ENCODE peak calls at places on chromosome 12, in nine cellular contexts. F is cardiac fibroblast, A is astrocyte of the spinal cord, S is activated gamma-delta T cell treated with Interleukin-2 at 50 U/mL for 16 hours, M is GM13976, T is adrenal gland, P is NCI-H460, C is AG09319, H is uterus. U is an unnamed sample.

GRCh38 chr12:22287776-22288621 is 46.5 kb downstream of the ST8SIA1 start:
- DNase-seq in C (no peak), H (no peak), T (no peak), A (peak), P (no peak), F (peak), S (no peak), M (no peak), U (no peak)

GRCh38 chr12:78778339-78778738 is 86.2 kb upstream of the SYT1 start:
- DNase-seq in F (peak), S (no peak), A (no peak), C (no peak), P (no peak), H (no peak), T (no peak), M (no peak), U (no peak)

GRCh38 chr12:11795910-11796459 is 146.5 kb downstream of the ETV6 start:
- DNase-seq in A (peak), H (no peak), F (peak), T (no peak), C (no peak), S (no peak), M (no peak), P (peak), U (peak)

GRCh38 chr12:9319044-9319841 is 111.0 kb upstream of the PZP start:
- DNase-seq in P (no peak), F (no peak), T (no peak), H (no peak), S (no peak), M (peak), C (no peak), A (no peak), U (no peak)

GRCh38 chr12:47754881-47755280 is 3.8 kb downstream of the RAPGEF3 start:
- DNase-seq in A (no peak), F (no peak), C (no peak), M (no peak), P (no peak), T (no peak), S (no peak), H (no peak), U (no peak)

GRCh38 chr12:76878045-76878898 is 547 bp downstream of the CSRP2 start:
- DNase-seq in H (peak), T (peak), F (peak), C (no peak), M (no peak), S (peak), A (peak), P (no peak), U (no peak)

GRCh38 chr12:49131973-49132461 is 822 bp upstream of the TUBA1B start:
- DNase-seq in H (no peak), S (no peak), A (peak), F (peak), C (no peak), P (peak), T (no peak), M (no peak), U (no peak)

GRCh38 chr12:768434-768833 is 16.1 kb downstream of the WNK1 start:
- DNase-seq in M (no peak), H (no peak), T (no peak), P (no peak), C (no peak), A (no peak), F (no peak), S (no peak), U (no peak)

GRCh38 chr12:114869091-114869834 is 185.3 kb upstream of the TBX3 start:
- DNase-seq in S (no peak), P (no peak), T (no peak), H (no peak), M (no peak), A (peak), F (peak), C (peak), U (no peak)

GRCh38 chr12:115975411-115975810 is 302.1 kb downstream of the MED13L start:
- DNase-seq in H (no peak), C (no peak), M (no peak), T (no peak), P (no peak), F (no peak), S (no peak), A (no peak), U (no peak)

GRCh38 chr12:27549801-27550652 is 26.0 kb downstream of the PPFIBP1 start:
- DNase-seq in M (no peak), F (peak), S (no peak), C (peak), T (peak), A (peak), P (peak), H (peak), U (no peak)

GRCh38 chr12:1927051-1927680 is 8.7 kb upstream of the CACNA2D4 start:
- DNase-seq in H (no peak), T (peak), C (no peak), P (no peak), M (no peak), F (no peak), A (no peak), S (no peak), U (no peak)

GRCh38 chr12:111359231-111359913 is 9.5 kb downstream of the PHETA1 start:
- DNase-seq in M (no peak), H (no peak), P (no peak), A (no peak), C (no peak), F (no peak), S (no peak), T (no peak), U (no peak)

GRCh38 chr12:32051511-32052299 is 54.9 kb upstream of the BICD1 start:
- DNase-seq in C (peak), H (peak), F (peak), M (no peak), A (peak), T (peak), S (no peak), P (peak), U (no peak)

GRCh38 chr12:66269757-66270383 is 32.4 kb upstream of the HELB start:
- DNase-seq in S (no peak), C (peak), F (peak), H (no peak), T (peak), A (peak), M (peak), P (peak), U (no peak)

GRCh38 chr12:5170894-5171293 is 127.2 kb downstream of the KCNA5 start:
- DNase-seq in S (no peak), A (no peak), T (no peak), C (no peak), H (no peak), F (no peak), P (no peak), M (no peak), U (no peak)

GRCh38 chr12:124459852-124460645 is 107.4 kb downstream of the NCOR2 start:
- DNase-seq in F (no peak), C (no peak), H (no peak), A (no peak), T (no peak), M (no peak), S (no peak), P (no peak), U (no peak)

GRCh38 chr12:19971396-19971802 is 396.9 kb upstream of the PDE3A start:
- DNase-seq in M (no peak), C (no peak), F (peak), A (peak), P (peak), T (no peak), S (no peak), H (no peak), U (no peak)

GRCh38 chr12:91722072-91722471 is 423.6 kb downstream of the BTG1 start:
- DNase-seq in S (no peak), P (no peak), A (no peak), T (no peak), F (peak), H (no peak), M (no peak), C (no peak), U (no peak)

GRCh38 chr12:69497308-69498026 is 27.3 kb downstream of the FRS2 start:
- DNase-seq in C (no peak), F (peak), H (no peak), P (no peak), T (no peak), S (no peak), A (peak), M (peak), U (no peak)

GRCh38 chr12:116161588-116161987 is 115.9 kb downstream of the MED13L start:
- DNase-seq in P (no peak), H (no peak), A (no peak), S (no peak), C (no peak), M (no peak), F (peak), T (no peak), U (no peak)

U was measured in glomerular endothelial cell.